ENCODE peak calls at places on chromosomes 11 and 22, in four cellular contexts. O is Ammon's horn; N is frontal cortex; H is stimulated activated CD4-positive, alpha-beta T cell treated with anti-CD3 and anti-CD28 coated beads, Interleukin-15, amount 100 ng/mL, for 24 hours. Y is an unnamed sample.

GRCh38 chr11:32141886-32142546 is 51.1 kb downstream of the RCN1 start:
- DNase-seq in O (no peak), N (no peak), H (no peak), Y (no peak)

GRCh38 chr22:45204241-45204640 is 36.5 kb downstream of the KIAA0930 start:
- DNase-seq in O (no peak), N (no peak), H (no peak), Y (no peak)

GRCh38 chr11:131217313-131218297 is 152.8 kb upstream of the NTM start:
- DNase-seq in O (peak; percentile 13), N (no peak), H (no peak), Y (no peak)

GRCh38 chr11:101583180-101584128 is at the start of gene TRPC6:
- DNase-seq in O (peak; percentile 9), N (peak; percentile 33), H (no peak), Y (peak; percentile 39)

GRCh38 chr11:13013054-13013488 is 4.0 kb downstream of the RASSF10 start:
- DNase-seq in O (no peak), N (no peak), H (no peak), Y (no peak)

GRCh38 chr22:41481131-41481830 is 12.4 kb downstream of the ACO2 start:
- DNase-seq in O (peak; percentile 39), N (no peak), H (no peak), Y (no peak)

GRCh38 chr11:1035577-1036283 is 788 bp downstream of the MUC6 start:
- DNase-seq in O (no peak), N (no peak), H (no peak), Y (no peak)

GRCh38 chr11:128616158-128616557 is 28.8 kb upstream of the ETS1 start:
- DNase-seq in O (no peak), N (no peak), H (no peak), Y (no peak)

GRCh38 chr11:28169816-28170215 is 61.6 kb downstream of the METTL15 start:
- DNase-seq in O (peak; percentile 18), N (no peak), H (no peak), Y (no peak)

GRCh38 chr11:970319-970871 is 44.7 kb downstream of the AP2A2 start:
- DNase-seq in O (no peak), N (no peak), H (peak; percentile 12), Y (no peak)

GRCh38 chr11:19842505-19842904 is 129.9 kb downstream of the NAV2 start:
- DNase-seq in O (no peak), N (no peak), H (no peak), Y (no peak)

GRCh38 chr11:92393218-92393617 is 168.6 kb downstream of the FAT3 start:
- DNase-seq in O (peak; percentile 61), N (no peak), H (no peak), Y (no peak)

GRCh38 chr11:13963169-13963948 is 836 bp downstream of the SPON1 start:
- DNase-seq in O (peak; percentile 56), N (peak; percentile 33), H (peak; percentile 56), Y (no peak)